ENCODE peak calls at places on chromosomes 11 and 22, in seven cellular contexts. P, V, C, Z, G, U and I are unnamed samples.

GRCh38 chr11:83033367-83033766 is 38.3 kb downstream of the RAB30 start:
- DNase-seq in P (no peak), V (no peak), C (no peak), Z (no peak), G (no peak), U (no peak), I (no peak)

GRCh38 chr11:16791494-16791961 is 53.1 kb downstream of the C11orf58 start:
- DNase-seq in P (peak), V (no peak), C (peak), Z (peak), G (no peak), U (peak), I (no peak)

GRCh38 chr11:117959438-117960149 is 26.6 kb upstream of the IL10RA start:
- DNase-seq in P (no peak), V (no peak), C (no peak), Z (no peak), G (no peak), U (no peak), I (no peak)

GRCh38 chr11:8810331-8811301 is 100.4 kb upstream of the AKIP1 start:
- DNase-seq in P (peak), V (peak), C (no peak), Z (no peak), G (peak), U (peak), I (no peak)

GRCh38 chr22:22825213-22825593 is 62.4 kb upstream of the IGLL5 start:
- DNase-seq in P (no peak), V (no peak), C (no peak), Z (no peak), G (no peak), U (no peak), I (no peak)

GRCh38 chr11:68843052-68843561 is 1.4 kb upstream of the CPT1A start:
- DNase-seq in P (peak), V (peak), C (no peak), Z (no peak), G (no peak), U (peak), I (peak)

GRCh38 chr11:3121416-3121815 is 43.7 kb downstream of the OSBPL5 start:
- DNase-seq in P (no peak), V (no peak), C (no peak), Z (no peak), G (peak), U (no peak), I (no peak)

GRCh38 chr11:78954261-78954660 is 379.6 kb upstream of the NARS2 start:
- DNase-seq in P (no peak), V (no peak), C (no peak), Z (no peak), G (no peak), U (no peak), I (no peak)

GRCh38 chr11:15599376-15599775 is 484.7 kb downstream of the INSC start:
- DNase-seq in P (no peak), V (no peak), C (no peak), Z (no peak), G (no peak), U (no peak), I (no peak)

GRCh38 chr11:29333993-29334780 is 682.6 kb downstream of the KCNA4 start:
- DNase-seq in P (peak), V (peak), C (no peak), Z (peak), G (no peak), U (peak), I (no peak)

GRCh38 chr22:37566903-37567798 is 6.9 kb downstream of the CDC42EP1 start:
- DNase-seq in P (peak), V (peak), C (no peak), Z (peak), G (peak), U (peak), I (peak)

GRCh38 chr11:122100222-122101080 is 15.6 kb downstream of the BLID start:
- DNase-seq in P (peak), V (no peak), C (no peak), Z (no peak), G (peak), U (peak), I (no peak)

GRCh38 chr11:103637250-103637649 is 399.2 kb upstream of the DDI1 start:
- DNase-seq in P (peak), V (no peak), C (no peak), Z (no peak), G (no peak), U (no peak), I (no peak)

GRCh38 chr11:65308281-65308891 is 6.3 kb upstream of the CDC42EP2 start:
- DNase-seq in P (no peak), V (no peak), C (no peak), Z (no peak), G (no peak), U (peak), I (no peak)

GRCh38 chr11:1776944-1777715 is 13.4 kb upstream of the CTSD start:
- DNase-seq in P (no peak), V (no peak), C (no peak), Z (no peak), G (peak), U (no peak), I (no peak)

GRCh38 chr11:117045196-117045595 is 53.0 kb downstream of the SIK3 start:
- DNase-seq in P (peak), V (no peak), C (peak), Z (no peak), G (no peak), U (peak), I (no peak)

GRCh38 chr11:132770802-132771545 is 761.3 kb downstream of the OPCML start:
- DNase-seq in P (no peak), V (no peak), C (no peak), Z (no peak), G (no peak), U (no peak), I (no peak)

GRCh38 chr11:26229270-26229669 is 102.7 kb upstream of the ANO3 start:
- DNase-seq in P (peak), V (no peak), C (no peak), Z (peak), G (no peak), U (peak), I (no peak)

GRCh38 chr22:40479126-40479800 is 108.9 kb downstream of the SGSM3 start:
- DNase-seq in P (no peak), V (no peak), C (no peak), Z (no peak), G (no peak), U (no peak), I (no peak)
- TF ChIP-seq CTCF in P (no peak), V (no peak), C (no peak), Z (no peak), G (no peak), U (no peak), I (no peak)

GRCh38 chr11:118998388-118998717 is 415 bp downstream of the CENATAC start:
- DNase-seq in P (no peak), V (no peak), C (no peak), Z (no peak), G (no peak), U (no peak), I (no peak)

GRCh38 chr11:118996926-118997626 is 862 bp upstream of the CENATAC start:
- DNase-seq in P (peak), V (peak), C (no peak), Z (peak), G (no peak), U (no peak), I (no peak)

GRCh38 chr11:119000906-119001305 is 3.0 kb downstream of the CENATAC start:
- DNase-seq in P (peak), V (no peak), C (peak), Z (no peak), G (no peak), U (no peak), I (no peak)

GRCh38 chr11:118998822-118999221 is 884 bp downstream of the CENATAC start:
- DNase-seq in P (peak), V (no peak), C (peak), Z (peak), G (no peak), U (peak), I (no peak)

DNA sequence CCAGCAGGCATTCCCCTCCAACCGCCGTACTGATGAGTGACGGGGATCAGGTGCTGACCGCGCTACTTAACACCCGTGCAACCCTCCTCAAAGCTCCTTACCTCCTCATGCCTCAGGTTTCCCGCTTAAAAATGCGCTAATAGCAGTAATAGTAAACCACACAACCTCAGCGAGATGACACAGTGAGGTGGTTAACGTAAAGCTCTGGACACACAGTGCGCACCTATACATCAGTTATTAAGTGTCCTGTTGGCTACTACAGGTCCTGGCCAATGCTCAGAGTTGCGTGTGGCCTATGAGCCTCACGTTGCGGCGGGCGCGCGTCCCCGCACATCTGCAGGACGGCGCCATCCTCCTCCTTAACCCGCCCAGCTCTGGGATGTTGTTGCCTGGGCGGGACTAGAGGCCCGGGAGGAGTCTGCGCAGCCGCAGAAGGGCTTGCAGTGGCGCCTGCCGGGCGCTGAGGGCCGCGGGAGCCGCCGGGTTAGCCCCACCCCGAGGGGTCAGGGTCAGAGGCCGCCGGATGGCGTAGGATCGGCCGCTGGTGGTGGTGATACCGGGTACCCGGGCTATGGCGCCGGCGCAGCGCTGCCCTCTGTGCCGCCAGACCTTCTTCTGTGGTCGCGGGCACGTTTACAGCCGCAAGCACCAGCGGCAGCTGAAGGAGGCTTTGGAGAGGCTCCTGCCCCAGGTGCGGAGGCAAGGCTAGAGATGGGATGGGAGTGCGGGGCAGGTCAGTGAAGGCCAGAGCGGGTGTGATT is at the start of gene CENATAC:
- DNase-seq in P (peak), V (peak), C (peak), Z (peak), G (peak), U (peak), I (peak)
- TF ChIP-seq CTCF in P (no peak), V (no peak), C (no peak), Z (no peak), G (no peak), U (no peak), I (no peak)

GRCh38 chr11:66505276-66505816 is 5.1 kb upstream of the BBS1 start:
- DNase-seq in P (no peak), V (no peak), C (no peak), Z (no peak), G (no peak), U (no peak), I (no peak)

GRCh38 chr11:66510990-66511339 is 530 bp downstream of the BBS1 start:
- DNase-seq in P (no peak), V (no peak), C (no peak), Z (no peak), G (no peak), U (no peak), I (no peak)

GRCh38 chr11:66509131-66509561 is 1.3 kb upstream of the BBS1 start:
- DNase-seq in P (peak), V (no peak), C (no peak), Z (no peak), G (no peak), U (no peak), I (no peak)

GRCh38 chr11:66510271-66510989 is at the start of gene BBS1:
- DNase-seq in P (peak), V (peak), C (peak), Z (peak), G (peak), U (peak), I (peak)
- TF ChIP-seq CTCF in P (no peak), V (no peak), C (peak), Z (no peak), G (no peak), U (no peak), I (no peak)

GRCh38 chr11:67665537-67666302 is 8.7 kb downstream of the ALDH3B2 start:
- DNase-seq in P (no peak), V (peak), C (no peak), Z (peak), G (peak), U (no peak), I (no peak)
- TF ChIP-seq CTCF in P (no peak), V (peak), C (no peak), Z (peak), G (no peak), U (no peak), I (no peak)

DNA sequence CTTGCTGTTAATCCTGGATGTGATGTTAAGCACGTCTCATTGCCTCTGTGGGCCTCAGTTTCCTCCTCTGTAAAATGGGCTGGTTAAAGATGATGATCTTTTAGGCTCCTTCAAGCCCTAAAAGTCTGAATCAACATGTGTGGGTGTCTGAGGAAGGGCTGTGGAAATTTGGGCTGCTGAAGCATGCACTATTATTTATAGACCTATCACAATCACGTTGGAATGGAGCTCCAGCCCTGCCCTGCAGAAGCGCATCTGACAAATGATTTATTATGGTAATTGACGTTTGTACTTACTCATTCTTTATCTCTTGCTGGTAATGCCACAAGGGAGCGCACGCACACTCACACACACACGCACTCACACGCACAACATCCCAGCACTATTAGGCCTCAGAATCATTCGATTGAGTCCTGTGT is 20.4 kb downstream of the P2RX3 start:
- DNase-seq in P (peak), V (no peak), C (no peak), Z (peak), G (no peak), U (peak), I (no peak)
- TF ChIP-seq CTCF in P (no peak), V (no peak), C (no peak), Z (no peak), G (no peak), U (no peak), I (no peak)

DNA sequence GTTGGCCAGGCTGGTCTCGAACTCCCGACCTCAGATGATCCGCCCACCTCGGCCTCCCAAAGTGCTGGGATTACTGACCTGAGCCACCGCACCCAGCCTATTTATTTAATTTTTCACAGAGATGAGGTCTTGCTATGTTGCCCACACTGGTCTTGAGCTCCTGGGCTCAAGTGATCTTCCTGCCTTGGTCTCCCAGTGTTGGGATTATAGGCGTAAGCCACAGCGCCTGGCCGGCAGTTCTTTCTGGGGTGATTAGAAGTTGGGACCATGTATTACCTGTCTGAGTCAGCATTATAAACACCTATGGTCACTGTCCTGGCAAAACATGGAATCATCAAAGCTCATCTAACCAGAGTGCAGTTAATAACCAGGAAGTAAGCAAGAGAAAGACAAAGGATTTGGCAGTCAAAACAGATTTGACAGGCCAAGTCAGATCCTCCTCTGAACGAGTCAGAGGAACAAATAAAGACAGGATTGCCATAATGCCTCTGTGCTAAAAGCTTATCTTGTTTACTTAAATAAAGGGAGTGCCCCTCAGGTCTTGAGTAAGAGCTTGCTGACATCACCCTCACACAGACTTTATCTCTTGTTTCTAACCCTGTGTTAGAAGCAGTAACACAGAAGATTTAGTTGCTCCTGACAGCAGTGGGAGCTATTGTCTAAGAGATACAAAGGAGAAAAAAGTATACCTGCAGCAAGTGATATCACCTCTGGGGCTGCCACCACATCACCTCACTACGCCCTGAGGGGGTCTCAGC is 3.7 kb downstream of the SERPIND1 start:
- DNase-seq in P (peak), V (no peak), C (peak), Z (peak), G (no peak), U (peak), I (no peak)
- TF ChIP-seq CTCF in P (no peak), V (no peak), C (peak), Z (peak), G (no peak), U (no peak), I (no peak)